ENCODE peak calls at places on chromosomes 4 and X, in nine cellular contexts. P is dorsolateral prefrontal cortex, F is RCC 7860, R is ELR, J is aorta, L is midbrain, S is AG20443, H is ACHN, I is WERI-Rb-1. A is an unnamed sample.

GRCh38 chr4:184396001-184396400 is 78.3 kb downstream of the IRF2 start:
- DNase-seq in P (no peak), F (no peak), R (no peak), J (no peak), L (no peak), S (no peak), H (no peak), I (no peak), A (no peak)

GRCh38 chr4:24169956-24170355 is 280.1 kb upstream of the PPARGC1A start:
- DNase-seq in P (no peak), F (no peak), R (no peak), J (no peak), L (no peak), S (no peak), H (no peak), I (no peak), A (no peak)

GRCh38 chr4:119865389-119865788 is 201.3 kb downstream of the MAD2L1 start:
- DNase-seq in P (no peak), F (no peak), R (no peak), J (no peak), L (no peak), S (no peak), H (no peak), I (no peak), A (no peak)

GRCh38 chr4:57303012-57303751 is 193.0 kb upstream of the IGFBP7 start:
- DNase-seq in P (no peak), F (no peak), R (peak; percentile 18), J (no peak), L (peak; percentile 12), S (no peak), H (peak; percentile 18), I (peak; percentile 35), A (no peak)

GRCh38 chrX:53072418-53073114 is 9.6 kb upstream of the TSPYL2 start:
- DNase-seq in P (no peak), F (no peak), R (no peak), J (no peak), L (no peak), S (no peak), H (no peak), I (no peak), A (no peak)

GRCh38 chrX:15233416-15234015 is 36.4 kb downstream of the ASB9 start:
- DNase-seq in P (no peak), F (no peak), R (peak; percentile 37), J (no peak), L (no peak), S (no peak), H (no peak), I (no peak), A (peak; percentile 12)

GRCh38 chrX:41031256-41031967 is 53.8 kb upstream of the USP9X start:
- DNase-seq in P (no peak), F (no peak), R (no peak), J (no peak), L (no peak), S (no peak), H (no peak), I (no peak), A (no peak)

GRCh38 chr4:131430302-131430701 is 1718.8 kb upstream of the PCDH10 start:
- DNase-seq in P (no peak), F (no peak), R (peak; percentile 7), J (no peak), L (no peak), S (no peak), H (peak; percentile 17), I (no peak), A (no peak)

GRCh38 chrX:72573158-72573511 is 492 bp upstream of the HDAC8 start:
- DNase-seq in P (no peak), F (no peak), R (no peak), J (no peak), L (no peak), S (no peak), H (no peak), I (no peak), A (no peak)

GRCh38 chrX:10819973-10820372 is 199.6 kb upstream of the MID1 start:
- DNase-seq in P (no peak), F (no peak), R (no peak), J (no peak), L (no peak), S (no peak), H (no peak), I (no peak), A (no peak)

GRCh38 chr4:36237366-36238353 is 6.7 kb downstream of the ARAP2 start:
- DNase-seq in P (no peak), F (no peak), R (no peak), J (no peak), L (no peak), S (no peak), H (no peak), I (no peak), A (no peak)

GRCh38 chrX:54934890-54935289 is 14.3 kb downstream of the TRO start:
- DNase-seq in P (no peak), F (no peak), R (no peak), J (no peak), L (no peak), S (no peak), H (no peak), I (no peak), A (no peak)

GRCh38 chrX:155888139-155888538 is 7.0 kb downstream of the VAMP7 start:
- DNase-seq in P (no peak), F (peak; percentile 75), R (peak; percentile 85), J (no peak), L (no peak), S (peak; percentile 29), H (peak; percentile 81), I (no peak), A (peak; percentile 80)

GRCh38 chr4:156197216-156197615 is 243.6 kb upstream of the CTSO start:
- DNase-seq in P (no peak), F (no peak), R (no peak), J (no peak), L (no peak), S (no peak), H (no peak), I (no peak), A (no peak)

GRCh38 chr4:147110968-147111367 is 165.3 kb upstream of the TTC29 start:
- DNase-seq in P (no peak), F (no peak), R (peak; percentile 34), J (no peak), L (no peak), S (peak; percentile 20), H (no peak), I (no peak), A (no peak)

GRCh38 chr4:134777626-134778025 is 576.0 kb upstream of the PABPC4L start:
- DNase-seq in P (no peak), F (no peak), R (peak; percentile 25), J (no peak), L (no peak), S (no peak), H (peak; percentile 13), I (peak; percentile 20), A (peak; percentile 7)

GRCh38 chr4:184651899-184652298 is 2.4 kb downstream of the PRIMPOL start:
- DNase-seq in P (no peak), F (no peak), R (no peak), J (no peak), L (no peak), S (no peak), H (no peak), I (no peak), A (no peak)

GRCh38 chr4:98779021-98779420 is 120.6 kb upstream of the TSPAN5 start:
- DNase-seq in P (no peak), F (no peak), R (no peak), J (no peak), L (no peak), S (no peak), H (no peak), I (no peak), A (peak; percentile 62)

GRCh38 chr4:64824591-64824990 is 415.3 kb upstream of the TECRL start:
- DNase-seq in P (no peak), F (no peak), R (no peak), J (no peak), L (no peak), S (no peak), H (no peak), I (no peak), A (no peak)

A was measured in LHCN-M2.